ENCODE peak calls at places on chromosomes 2 and 18, in five cellular contexts. A is lower lobe of right lung; J is HFFc6; B is WTC11; X is CD4-positive, alpha-beta T cell. M is an unnamed sample.

GRCh38 chr18:55351980-55352714 is 235.8 kb downstream of the TCF4 start:
- DNase-seq in A (no peak), J (no peak), B (no peak), X (no peak), M (no peak)

GRCh38 chr2:59885536-59885935 is 667.9 kb downstream of the BCL11A start:
- DNase-seq in A (no peak), J (no peak), B (no peak), X (no peak), M (no peak)

GRCh38 chr2:10285191-10285577 is 17.5 kb upstream of the HPCAL1 start:
- DNase-seq in A (no peak), J (no peak), B (no peak), X (no peak), M (no peak)

GRCh38 chr2:98822301-98823164 is 91.6 kb upstream of the MGAT4A start:
- DNase-seq in A (peak), J (no peak), B (peak), X (peak), M (no peak)

GRCh38 chr18:44638811-44639210 is 41.9 kb upstream of the SETBP1 start:
- DNase-seq in A (no peak), J (no peak), B (no peak), X (no peak), M (no peak)

GRCh38 chr2:136054856-136055255 is 63.1 kb downstream of the CXCR4 start:
- DNase-seq in A (no peak), J (no peak), B (no peak), X (no peak), M (no peak)

GRCh38 chr18:22558945-22559385 is 141.2 kb upstream of the CTAGE1 start:
- DNase-seq in A (peak), J (no peak), B (peak), X (no peak), M (no peak)

GRCh38 chr2:239167011-239167673 is 233.7 kb downstream of the HDAC4 start:
- DNase-seq in A (peak), J (no peak), B (no peak), X (no peak), M (no peak)

GRCh38 chr2:99600929-99601680 is 111.3 kb upstream of the REV1 start:
- DNase-seq in A (no peak), J (no peak), B (no peak), X (no peak), M (no peak)

GRCh38 chr2:231124833-231125232 is at the start of gene HTR2B:
- DNase-seq in A (no peak), J (no peak), B (no peak), X (no peak), M (no peak)

GRCh38 chr2:108950736-108951135 is 38.3 kb downstream of the EDAR start:
- DNase-seq in A (no peak), J (no peak), B (no peak), X (no peak), M (no peak)

GRCh38 chr2:189037518-189037917 is 63.3 kb downstream of the COL3A1 start:
- DNase-seq in A (no peak), J (no peak), B (no peak), X (no peak), M (no peak)

GRCh38 chr2:11720752-11721151 is 25.7 kb upstream of the LPIN1 start:
- DNase-seq in A (no peak), J (no peak), B (no peak), X (no peak), M (no peak)

GRCh38 chr18:77127769-77128671 is 4.6 kb downstream of the MBP start:
- DNase-seq in A (no peak), J (peak), B (no peak), X (no peak), M (no peak)

GRCh38 chr2:85976106-85976920 is 87.5 kb upstream of the ST3GAL5 start:
- DNase-seq in A (no peak), J (no peak), B (no peak), X (no peak), M (no peak)

GRCh38 chr2:66697346-66697745 is 262.4 kb downstream of the MEIS1 start:
- DNase-seq in A (no peak), J (no peak), B (no peak), X (no peak), M (no peak)

GRCh38 chr2:20148841-20149702 is 75.9 kb downstream of the SDC1 start:
- DNase-seq in A (no peak), J (peak), B (no peak), X (no peak), M (no peak)

GRCh38 chr2:206614825-206615224 is 27.5 kb upstream of the FAM237A start:
- DNase-seq in A (no peak), J (peak), B (no peak), X (no peak), M (no peak)

GRCh38 chr2:30647752-30648442 is 159.3 kb downstream of the CAPN13 start:
- DNase-seq in A (no peak), J (no peak), B (no peak), X (no peak), M (no peak)

GRCh38 chr2:170917219-170917851 is 11.7 kb upstream of the GORASP2 start:
- DNase-seq in A (no peak), J (no peak), B (peak), X (no peak), M (no peak)
- TF ChIP-seq CTCF in A (no peak), J (no peak), B (no peak), X (no peak), M (no peak)

GRCh38 chr2:63047534-63048281 is 2.9 kb upstream of the OTX1 start:
- DNase-seq in A (peak), J (no peak), B (peak), X (no peak), M (peak)
- TF ChIP-seq CTCF in A (no peak), J (no peak), B (no peak), X (no peak), M (no peak)

GRCh38 chr2:190979906-190980629 is 33.9 kb downstream of the STAT1 start:
- DNase-seq in A (peak), J (no peak), B (no peak), X (no peak), M (no peak)
- TF ChIP-seq CTCF in A (no peak), J (no peak), B (no peak), X (no peak), M (no peak)

GRCh38 chr2:203376173-203376572 is 48.0 kb downstream of the ABI2 start:
- DNase-seq in A (no peak), J (no peak), B (no peak), X (no peak), M (no peak)
- TF ChIP-seq CTCF in A (no peak), J (peak), B (no peak), X (no peak), M (no peak)

DNA sequence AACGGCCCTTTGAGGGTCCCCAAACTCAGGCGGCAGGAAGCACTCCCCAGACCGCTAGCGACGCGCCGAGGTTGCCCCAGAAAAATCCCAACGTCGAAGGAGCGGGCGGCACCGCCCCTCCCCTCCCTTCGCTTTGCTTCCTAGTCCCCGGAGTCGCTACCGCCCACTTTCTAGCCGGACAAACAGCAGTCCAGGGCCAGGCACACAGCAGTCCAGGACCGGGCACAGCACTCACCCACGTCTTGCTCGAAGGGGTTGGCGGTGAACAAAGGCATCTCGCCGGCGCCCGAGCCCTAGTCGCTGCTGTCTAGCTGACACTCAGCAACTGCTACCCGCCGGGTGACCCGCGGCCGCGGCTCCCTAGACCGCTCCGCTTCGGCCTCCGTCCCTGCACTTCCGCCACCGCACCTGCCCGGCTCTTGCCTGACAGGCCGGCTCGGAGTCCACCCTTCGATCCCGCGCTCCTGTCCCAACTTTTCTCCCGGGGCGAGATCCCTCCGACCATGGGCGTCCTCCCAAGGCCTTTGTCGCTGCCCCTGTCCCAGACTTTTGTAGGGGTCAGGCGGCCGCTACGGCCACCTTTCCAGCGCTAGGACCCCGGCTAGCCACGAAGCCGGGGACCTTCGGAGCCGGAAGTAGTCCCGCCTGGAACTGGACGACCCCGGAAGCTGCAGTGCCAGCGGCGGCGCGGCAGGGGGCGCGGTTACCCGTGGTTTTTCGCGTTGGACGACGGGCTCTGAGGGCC is at the start of gene STAM2:
- DNase-seq in A (peak), J (peak), B (peak), X (peak), M (peak)
- TF ChIP-seq CTCF in A (peak), J (peak), B (peak), X (peak), M (peak)

GRCh38 chr2:202425036-202425435 is 48.9 kb downstream of the BMPR2 start:
- DNase-seq in A (no peak), J (no peak), B (no peak), X (no peak), M (no peak)
- TF ChIP-seq CTCF in A (no peak), J (no peak), B (no peak), X (no peak), M (no peak)

M was measured in GM10248.